ENCODE peak calls at places on chromosomes 1 and 21, in four cellular contexts. E, G, N and I are unnamed samples.
A peak's percentile ranks its signal among the peaks of the same experiment; 100 is the strongest.

GRCh38 chr1:205598841-205599666 is 32.8 kb downstream of the ELK4 start:
- DNase-seq in N (peak; percentile 100), G (no peak), E (peak; percentile 99), I (no peak)

GRCh38 chr1:147849097-147849873 is 53.3 kb upstream of the GJA8 start:
- DNase-seq in E (peak; percentile 30), G (no peak), N (peak; percentile 52), I (no peak)

GRCh38 chr1:60547821-60548220 is 474.3 kb upstream of the C1orf87 start:
- DNase-seq in N (peak; percentile 90), E (no peak), G (no peak), I (no peak)

GRCh38 chr1:22115281-22115680 is 27.6 kb downstream of the WNT4 start:
- DNase-seq in G (no peak), N (no peak), E (no peak), I (no peak)

GRCh38 chr1:60078182-60078581 is 4.6 kb upstream of the C1orf87 start:
- DNase-seq in E (no peak), G (no peak), N (no peak), I (no peak)

GRCh38 chr1:44029260-44029910 is 1.9 kb downstream of the SLC6A9 start:
- DNase-seq in G (no peak), N (no peak), E (no peak), I (no peak)

GRCh38 chr1:161200421-161200991 is 1.7 kb upstream of the ADAMTS4 start:
- DNase-seq in E (no peak), N (peak; percentile 59), G (peak; percentile 60), I (no peak)

GRCh38 chr1:192737311-192737710 is 71.5 kb upstream of the RGS2 start:
- DNase-seq in N (no peak), E (peak; percentile 12), G (no peak), I (no peak)

GRCh38 chr1:14189381-14189780 is 409.1 kb upstream of the KAZN start:
- DNase-seq in N (no peak), G (no peak), E (no peak), I (peak; percentile 5)

GRCh38 chr1:167667536-167667935 is 37.5 kb downstream of the RCSD1 start:
- DNase-seq in N (no peak), E (no peak), G (no peak), I (no peak)

GRCh38 chr1:204920967-204921366 is 50.3 kb downstream of the NFASC start:
- DNase-seq in G (no peak), E (no peak), N (no peak), I (no peak)

GRCh38 chr1:33314371-33314893 is 6.5 kb downstream of the A3GALT2 start:
- DNase-seq in N (no peak), E (no peak), G (no peak), I (no peak)

GRCh38 chr1:190175320-190175719 is 302.3 kb downstream of the BRINP3 start:
- DNase-seq in G (no peak), E (peak; percentile 77), N (no peak), I (no peak)

GRCh38 chr1:203625623-203626189 is 926 bp upstream of the ATP2B4 start:
- DNase-seq in N (peak; percentile 89), G (peak; percentile 78), E (no peak), I (no peak)

GRCh38 chr1:154870117-154870571 is at the start of gene KCNN3:
- DNase-seq in G (peak; percentile 96), E (peak; percentile 82), N (peak; percentile 93), I (peak; percentile 40)

GRCh38 chr21:33873116-33873515 is 42.5 kb downstream of the ATP5PO start:
- DNase-seq in E (no peak), N (no peak), G (no peak), I (no peak)

GRCh38 chr1:168554603-168555520 is 11.1 kb upstream of the XCL2 start:
- DNase-seq in G (no peak), N (no peak), E (no peak), I (no peak)

GRCh38 chr1:157490337-157491165 is 61.8 kb downstream of the FCRL5 start:
- DNase-seq in N (peak; percentile 58), E (peak; percentile 26), G (peak; percentile 82), I (no peak)

GRCh38 chr21:32954353-32954752 is 71.4 kb upstream of the OLIG2 start:
- DNase-seq in N (no peak), G (no peak), E (no peak), I (no peak)

GRCh38 chr1:24888061-24888970 is 41.8 kb downstream of the RUNX3 start:
- DNase-seq in N (no peak), G (no peak), E (no peak), I (no peak)

GRCh38 chr1:40877681-40878080 is 15.5 kb upstream of the CITED4 start:
- DNase-seq in G (peak; percentile 41), N (peak; percentile 94), E (peak; percentile 91), I (peak; percentile 85)

GRCh38 chr1:87986154-87986914 is 657.7 kb downstream of the LMO4 start:
- DNase-seq in E (no peak), N (no peak), G (no peak), I (no peak)

GRCh38 chr1:179807691-179808485 is 64.8 kb downstream of the FAM163A start:
- DNase-seq in E (peak; percentile 96), N (peak; percentile 11), G (peak; percentile 34), I (peak; percentile 4)

GRCh38 chr1:181033128-181033798 is 520 bp upstream of the MR1 start:
- DNase-seq in E (peak; percentile 35), N (no peak), G (peak; percentile 72), I (peak; percentile 60)

GRCh38 chr1:207421078-207421477 is 33.0 kb upstream of the CR2 start:
- DNase-seq in N (no peak), E (no peak), G (no peak), I (no peak)

GRCh38 chr1:207649204-207649753 is 4.3 kb downstream of the CR1L start:
- DNase-seq in E (no peak), N (no peak), G (no peak), I (no peak)

GRCh38 chr1:15826810-15827507 is 19.5 kb upstream of the UQCRHL start:
- DNase-seq in E (no peak), N (no peak), G (no peak), I (no peak)

GRCh38 chr1:203778789-203779188 is 13.8 kb downstream of the LAX1 start:
- DNase-seq in E (no peak), N (no peak), G (no peak), I (no peak)

GRCh38 chr21:15210235-15210678 is 145.5 kb upstream of the NRIP1 start:
- DNase-seq in N (no peak), G (peak; percentile 41), E (no peak), I (peak; percentile 94)

DNA sequence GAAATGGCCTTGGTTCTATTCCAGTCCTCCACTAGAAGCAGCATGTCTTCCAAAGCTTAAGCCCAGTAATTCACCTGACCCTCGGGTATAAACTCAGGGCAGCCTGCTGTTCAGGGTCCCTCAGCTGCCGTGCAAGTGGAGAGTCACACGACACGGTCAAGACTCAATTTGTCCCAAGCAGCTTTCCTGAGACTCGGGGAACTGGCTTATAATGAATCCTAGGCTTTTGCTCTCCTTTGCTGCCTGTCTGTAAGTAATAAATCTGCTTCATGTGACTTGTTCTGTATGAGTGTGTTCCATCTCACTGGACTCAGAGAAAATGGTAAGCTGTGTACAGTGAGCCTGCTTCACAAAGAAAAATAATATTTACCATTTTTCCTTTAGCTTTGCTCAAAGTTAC is 119.8 kb downstream of the CYYR1 start:
- DNase-seq in E (no peak), G (no peak), N (no peak), I (no peak)
- H3K9me1 ChIP-seq in E (no peaks in the 10 kb centered on the region), G (no peaks in the 10 kb centered on the region), N (no peaks in the 10 kb centered on the region), I (no peaks in the 10 kb centered on the region)

DNA sequence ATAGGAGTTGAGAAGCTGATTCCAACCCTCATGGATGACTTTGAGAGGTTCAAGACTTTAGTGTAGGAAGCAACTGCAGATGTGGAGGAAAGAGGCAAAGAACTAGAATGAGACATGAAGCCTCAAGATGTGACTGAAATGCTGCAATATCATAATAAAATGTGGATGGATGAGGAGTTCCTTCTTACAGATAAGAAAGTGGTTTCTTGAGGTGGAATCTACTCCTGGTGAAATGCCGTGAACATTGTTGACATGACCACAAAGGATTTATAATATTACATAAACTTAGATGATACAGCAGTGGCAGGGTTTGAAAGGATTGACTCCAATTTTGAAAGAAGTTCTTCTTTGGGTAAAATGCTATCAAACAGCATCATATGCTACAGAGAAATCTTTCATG is 28.8 kb downstream of the LTN1 start:
- DNase-seq in G (no peak), N (no peak), E (no peak), I (no peak)
- H3K36me3 ChIP-seq in G (peaks cover 83% of the 10 kb centered on the region), N (peaks cover 16% of the 10 kb centered on the region), E (peaks cover 11% of the 10 kb centered on the region), I (peaks cover 9% of the 10 kb centered on the region)

DNA sequence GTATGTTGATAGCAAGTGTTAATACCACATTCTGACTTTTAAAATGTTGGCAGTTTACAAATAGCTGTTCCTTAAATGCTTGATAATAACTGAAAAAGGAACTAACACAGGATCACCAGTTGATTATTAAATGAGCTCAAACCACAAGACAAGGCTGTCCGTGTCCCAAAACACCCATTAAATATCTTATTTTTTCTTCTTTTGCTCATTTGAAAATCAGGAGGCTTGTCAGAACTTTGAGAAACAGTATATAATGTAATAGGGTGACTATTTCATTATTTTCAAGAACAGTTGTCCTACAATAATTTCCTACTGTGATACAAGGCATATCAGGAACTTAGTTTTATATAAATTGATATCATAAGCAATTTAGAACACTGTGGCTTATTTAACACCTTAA is 2.7 kb downstream of the CDKN2C start:
- DNase-seq in E (no peak), G (no peak), N (no peak), I (no peak)
- H3K4me3 ChIP-seq in E (no peak overlapping the region), G (peak overlapping the region; percentile 9), N (no peak overlapping the region), I (no peak overlapping the region)

DNA sequence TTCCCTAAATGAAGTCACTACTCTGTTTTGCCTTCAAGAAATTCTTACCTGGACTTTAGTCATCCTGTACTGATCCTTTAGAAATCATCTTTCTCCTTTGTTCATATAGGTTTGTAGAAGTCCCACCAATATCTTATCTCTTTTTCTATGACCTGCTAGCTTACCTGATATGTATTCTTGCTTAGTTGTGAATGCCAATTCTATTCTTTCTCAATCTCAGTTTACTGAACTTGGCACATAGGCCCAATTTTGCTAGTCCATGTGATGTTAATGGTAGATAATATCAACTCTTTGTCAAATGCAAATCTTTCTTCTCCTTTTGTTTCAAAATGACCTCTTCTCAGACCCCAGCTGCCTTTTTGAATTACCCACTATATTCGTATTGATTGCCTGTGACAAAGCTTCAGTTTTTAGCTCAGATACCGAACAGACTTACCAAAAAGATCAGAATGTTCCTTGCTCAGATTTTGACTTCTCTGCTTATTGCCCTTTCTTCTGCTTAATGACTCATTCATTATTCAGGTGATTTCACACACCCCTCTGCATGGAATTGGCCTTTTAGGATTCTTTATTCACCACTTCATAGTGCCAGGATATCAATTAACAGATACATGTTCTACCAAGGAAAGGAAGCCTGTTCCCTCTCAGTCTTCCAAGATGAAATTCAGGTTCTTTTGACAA is 20.6 kb downstream of the IPO9 start:
- DNase-seq in E (no peak), N (no peak), G (no peak), I (no peak)
- H3K9me1 ChIP-seq in E (peaks cover 7% of the 10 kb centered on the region), N (no peaks in the 10 kb centered on the region), G (no peaks in the 10 kb centered on the region), I (peaks cover 3% of the 10 kb centered on the region)

GRCh38 chr1:116497660-116498059 is 73.2 kb downstream of the CD58 start:
- DNase-seq in N (no peak), E (peak; percentile 67), G (peak; percentile 61), I (no peak)
- H3K36me3 ChIP-seq in N (no peaks in the 10 kb centered on the region), E (no peaks in the 10 kb centered on the region), G (no peaks in the 10 kb centered on the region), I (no peaks in the 10 kb centered on the region)

GRCh38 chr1:228006793-228007053 is at the start of gene WNT3A:
- DNase-seq in N (no peak), E (no peak), G (no peak), I (no peak)
- H3K4me3 ChIP-seq in N (no peak within 1 kb of the TSS), E (no peak within 1 kb of the TSS), G (no peak within 1 kb of the TSS), I (peak within 1 kb of the TSS; percentile 2)